ENCODE peak calls at places on chromosomes 5 and 9, in seven cellular contexts. S is brain microvascular endothelial cell; Q is PC-3; Z is cardiac muscle cell; K is upper lobe of right lung; I is CD4-positive, alpha-beta T cell; V is H9. U is an unnamed sample.

GRCh38 chr5:9316041-9316440 is 229.8 kb downstream of the SEMA5A start:
- DNase-seq in I (no peak), Q (no peak), K (no peak), S (no peak), V (no peak), Z (peak; percentile 6), U (no peak)

GRCh38 chr5:83993803-83994202 is 273.1 kb upstream of the HAPLN1 start:
- DNase-seq in V (no peak), Q (no peak), Z (no peak), I (no peak), K (no peak), S (no peak), U (no peak)

GRCh38 chr9:113361304-113362018 is 12.1 kb downstream of the BSPRY start:
- DNase-seq in Q (peak; percentile 37), S (peak; percentile 38), K (no peak), Z (peak; percentile 54), V (no peak), I (no peak), U (no peak)

GRCh38 chr5:163408311-163408923 is 29.0 kb upstream of the CCNG1 start:
- DNase-seq in V (peak; percentile 43), I (peak; percentile 38), Q (peak; percentile 71), Z (peak; percentile 90), K (no peak), S (peak; percentile 42), U (peak; percentile 63)

GRCh38 chr9:31519424-31519823 is 865.0 kb upstream of the ACO1 start:
- DNase-seq in Q (no peak), V (no peak), I (no peak), K (no peak), Z (no peak), S (peak; percentile 2), U (no peak)

GRCh38 chr5:54563083-54563761 is 45.7 kb downstream of the SNX18 start:
- DNase-seq in I (no peak), Z (no peak), S (no peak), Q (peak; percentile 8), V (no peak), K (no peak), U (no peak)

GRCh38 chr5:152978141-152978835 is 512.2 kb upstream of the GRIA1 start:
- DNase-seq in Z (no peak), I (no peak), K (no peak), S (no peak), Q (no peak), V (no peak), U (no peak)

GRCh38 chr5:167792538-167792937 is 498.9 kb upstream of the WWC1 start:
- DNase-seq in I (no peak), K (no peak), S (no peak), Z (no peak), Q (no peak), V (no peak), U (no peak)

GRCh38 chr5:68265347-68265746 is 49.8 kb downstream of the PIK3R1 start:
- DNase-seq in S (no peak), I (no peak), V (no peak), K (no peak), Q (no peak), Z (no peak), U (no peak)

GRCh38 chr9:88953401-88954029 is 37.8 kb upstream of the S1PR3 start:
- DNase-seq in I (no peak), K (no peak), Z (peak; percentile 72), V (no peak), S (peak; percentile 62), Q (no peak), U (no peak)

GRCh38 chr5:180844858-180845257 is 16.2 kb downstream of the ZFP62 start:
- DNase-seq in S (no peak), Z (no peak), V (no peak), I (no peak), Q (no peak), K (no peak), U (no peak)

GRCh38 chr9:86405086-86405491 is 50.9 kb upstream of the TUT7 start:
- DNase-seq in Z (no peak), V (no peak), I (no peak), S (no peak), Q (no peak), K (no peak), U (no peak)

GRCh38 chr5:172106511-172107356 is 81.3 kb downstream of the STK10 start:
- DNase-seq in Q (peak; percentile 59), I (peak; percentile 67), Z (peak; percentile 42), S (no peak), K (peak; percentile 75), V (peak; percentile 70), U (no peak)

GRCh38 chr9:133155156-133155555 is 8.6 kb downstream of the GBGT1 start:
- DNase-seq in S (no peak), Z (no peak), K (no peak), V (peak; percentile 16), I (no peak), Q (no peak), U (no peak)

GRCh38 chr9:76138360-76138759 is 247.9 kb downstream of the PCSK5 start:
- DNase-seq in I (no peak), S (no peak), K (no peak), V (no peak), Z (no peak), Q (no peak), U (no peak)

GRCh38 chr9:131612851-131613250 is 67.5 kb downstream of the PRRT1B start:
- DNase-seq in K (no peak), I (no peak), V (no peak), S (no peak), Q (no peak), Z (no peak), U (no peak)

GRCh38 chr9:36755019-36755418 is 182.3 kb downstream of the MELK start:
- DNase-seq in S (no peak), Z (no peak), K (no peak), Q (no peak), I (no peak), V (no peak), U (no peak)

GRCh38 chr9:74007833-74008232 is 489.3 kb upstream of the RORB start:
- DNase-seq in S (no peak), Z (no peak), I (no peak), V (no peak), K (no peak), Q (no peak), U (no peak)

GRCh38 chr9:74001382-74001781 is 495.8 kb upstream of the RORB start:
- DNase-seq in Q (no peak), Z (no peak), V (no peak), S (no peak), K (no peak), I (no peak), U (no peak)

DNA sequence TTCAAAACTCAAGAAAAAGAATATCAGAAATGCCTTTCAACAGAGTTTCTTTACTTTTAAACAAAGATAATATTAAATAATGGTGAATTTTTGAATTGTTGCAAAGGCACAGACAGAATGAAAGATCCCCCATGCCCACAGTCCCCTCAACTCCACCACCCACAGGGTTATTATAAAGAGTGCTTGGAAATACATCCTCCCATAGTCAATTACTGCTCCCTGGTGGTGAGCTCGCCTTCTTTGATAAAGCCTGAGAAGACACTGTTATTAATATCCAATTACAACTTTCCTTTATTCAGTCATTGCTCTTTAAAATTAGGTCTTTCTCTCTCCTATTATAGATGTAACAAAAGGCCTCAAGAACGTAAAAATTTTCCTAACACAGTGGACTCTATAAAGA is 490.2 kb upstream of the RORB start:
- DNase-seq in K (no peak), I (no peak), V (peak; percentile 27), Q (no peak), Z (peak; percentile 35), S (no peak), U (no peak)
- TF ChIP-seq CTCF in K (no peak), I (no peak), V (peak; percentile 64), Q (no peak), Z (peak; percentile 13), S (peak; percentile 42), U (no peak)

GRCh38 chr9:104895572-104895971 is 32.4 kb downstream of the ABCA1 start:
- DNase-seq in K (no peak), Q (peak; percentile 59), Z (peak; percentile 74), S (peak; percentile 80), I (no peak), V (no peak), U (no peak)
- H3K27ac ChIP-seq in K (no peak overlapping the region), Q (no peak overlapping the region), Z (no peak overlapping the region), S (peak overlapping the region; percentile 42), I (no peak overlapping the region), V (no peak overlapping the region), U (no peak overlapping the region)

DNA sequence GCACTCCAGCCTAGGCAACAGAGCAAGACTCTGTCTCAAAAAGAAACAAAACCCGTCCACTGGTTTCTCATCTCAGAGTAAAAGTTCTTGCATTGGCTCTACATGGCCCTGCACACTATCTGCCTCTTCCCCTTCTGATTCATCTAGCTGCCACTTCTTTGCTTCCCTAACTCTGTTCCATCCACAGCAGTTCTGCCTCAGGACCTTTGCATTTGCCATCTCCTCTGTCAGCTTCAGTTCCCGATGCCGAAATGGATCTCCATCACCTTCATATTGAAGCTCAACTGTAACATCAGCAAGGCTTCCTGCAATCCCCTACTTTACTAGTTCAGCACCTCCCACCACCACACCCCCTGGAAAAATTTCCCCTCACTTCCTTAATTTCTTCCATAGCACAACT is 1.2 kb upstream of the PIGO start:
- DNase-seq in S (no peak), I (no peak), V (no peak), Q (no peak), Z (no peak), K (no peak), U (no peak)
- H3K27me3 ChIP-seq in S (no peaks in the 10 kb centered on the region), I (no peaks in the 10 kb centered on the region), V (no peaks in the 10 kb centered on the region), Q (no peaks in the 10 kb centered on the region), Z (no peaks in the 10 kb centered on the region), K (no peaks in the 10 kb centered on the region), U (no peaks in the 10 kb centered on the region)

GRCh38 chr5:134139891-134140469 is 25.5 kb downstream of the TCF7 start:
- DNase-seq in V (peak; percentile 16), S (no peak), K (peak; percentile 25), Q (no peak), Z (no peak), I (no peak), U (peak; percentile 9)
- TF ChIP-seq CTCF in V (no peak), S (no peak), K (no peak), Q (no peak), Z (no peak), I (no peak), U (no peak)

U was measured in right atrium auricular region.